ENCODE peak calls at places on chromosomes 2 and 18, in five cellular contexts. K is lower lobe of right lung, I is RWPE2, V is body of pancreas, M is upper lobe of right lung. U is an unnamed sample. For H3K4me1 and H3K9me3, the result is how much of the 10 kb centered on the place peaks cover.

GRCh38 chr18:56869189-56869777 is 218.1 kb downstream of the WDR7 start:
- ATAC-seq in V (peak), I (peak), M (peak), K (no peak), U (no peak)

GRCh38 chr2:147491491-147491890 is 353.3 kb upstream of the ACVR2A start:
- ATAC-seq in I (no peak), K (no peak), V (no peak), M (no peak), U (no peak)

GRCh38 chr2:11866358-11867335 is 120.2 kb downstream of the LPIN1 start:
- ATAC-seq in K (no peak), M (no peak), I (no peak), V (no peak), U (no peak)

GRCh38 chr2:74079522-74080341 is 68.0 kb downstream of the BOLA3 start:
- ATAC-seq in K (peak), M (peak), I (no peak), V (no peak), U (peak)

GRCh38 chr2:189570565-189570964 is 10.0 kb downstream of the SLC40A1 start:
- ATAC-seq in M (no peak), V (no peak), I (no peak), K (no peak), U (no peak)

GRCh38 chr2:41854227-41854626 is 193.6 kb upstream of the PKDCC start:
- ATAC-seq in I (peak), V (no peak), M (no peak), K (no peak), U (no peak)

GRCh38 chr2:129781749-129782617 is 197.5 kb upstream of the RAB6C start:
- ATAC-seq in V (no peak), K (no peak), M (no peak), I (peak), U (no peak)

GRCh38 chr2:241965931-241966412 is 96.4 kb downstream of the RTP5 start:
- ATAC-seq in V (peak), M (peak), K (peak), I (peak), U (peak)

GRCh38 chr2:204898928-204899640 is 353.8 kb downstream of the PARD3B start:
- ATAC-seq in M (no peak), I (no peak), V (no peak), K (no peak), U (no peak)

GRCh38 chr2:10475811-10476660 is 27.9 kb upstream of the ODC1 start:
- ATAC-seq in I (no peak), M (no peak), V (no peak), K (peak), U (no peak)

GRCh38 chr2:99879481-99879880 is 262.9 kb downstream of the AFF3 start:
- ATAC-seq in V (no peak), M (no peak), I (no peak), K (no peak), U (no peak)
- H3K4me1 ChIP-seq in V (under half), M (under half), I (under half), K (under half), U (under half)

GRCh38 chr18:35264409-35264808 is 23.6 kb downstream of the ZNF397 start:
- ATAC-seq in K (no peak), M (no peak), I (no peak), V (no peak), U (no peak)
- H3K9me3 ChIP-seq in K (under half), M (under half), I (under half), V (under half), U (under half)

GRCh38 chr2:55109219-55109891 is 59.1 kb upstream of the RTN4 start:
- ATAC-seq in I (peak), K (no peak), M (no peak), V (peak), U (no peak)
- H3K4me1 ChIP-seq in I (under half), K (under half), M (under half), V (under half), U (half or more)

GRCh38 chr18:14916181-14916580 is 168.2 kb downstream of the ANKRD30B start:
- ATAC-seq in K (no peak), V (no peak), M (no peak), I (no peak), U (no peak)

GRCh38 chr18:14914126-14914525 is 166.2 kb downstream of the ANKRD30B start:
- ATAC-seq in K (no peak), I (peak), V (peak), M (no peak), U (no peak)

GRCh38 chr18:14912967-14913366 is 165.0 kb downstream of the ANKRD30B start:
- ATAC-seq in V (no peak), K (no peak), M (no peak), I (no peak), U (no peak)

GRCh38 chr18:14916851-14917250 is 168.9 kb downstream of the ANKRD30B start:
- ATAC-seq in V (no peak), I (no peak), M (no peak), K (no peak), U (no peak)

GRCh38 chr18:14914771-14915170 is 166.8 kb downstream of the ANKRD30B start:
- ATAC-seq in K (no peak), V (no peak), M (no peak), I (no peak), U (no peak)
- H3K9me3 ChIP-seq in K (under half), V (under half), M (under half), I (under half), U (under half)

DNA sequence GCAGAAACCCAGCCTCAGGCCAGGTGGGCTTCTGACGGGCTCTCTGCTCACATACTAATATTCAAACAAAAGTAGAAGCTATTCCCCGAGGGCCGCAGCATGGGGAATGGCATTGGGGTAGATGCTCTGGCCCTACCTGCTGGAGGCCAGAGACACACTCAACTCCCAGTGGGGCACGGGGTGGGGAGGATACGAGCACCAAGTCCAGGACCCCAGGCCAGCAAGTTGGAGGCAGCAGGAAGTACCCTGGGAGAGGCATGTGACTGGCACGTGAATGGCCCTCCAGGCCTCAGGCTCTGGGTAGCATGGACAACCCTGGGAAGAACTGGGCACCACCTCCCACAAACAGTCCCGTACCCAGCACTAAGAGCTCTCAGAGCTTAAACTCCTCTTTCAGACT is 3.8 kb downstream of the DNMT3A start:
- ATAC-seq in I (no peak), K (no peak), M (no peak), V (no peak), U (no peak)
- H3K4me1 ChIP-seq in I (under half), K (under half), M (under half), V (under half), U (half or more)

DNA sequence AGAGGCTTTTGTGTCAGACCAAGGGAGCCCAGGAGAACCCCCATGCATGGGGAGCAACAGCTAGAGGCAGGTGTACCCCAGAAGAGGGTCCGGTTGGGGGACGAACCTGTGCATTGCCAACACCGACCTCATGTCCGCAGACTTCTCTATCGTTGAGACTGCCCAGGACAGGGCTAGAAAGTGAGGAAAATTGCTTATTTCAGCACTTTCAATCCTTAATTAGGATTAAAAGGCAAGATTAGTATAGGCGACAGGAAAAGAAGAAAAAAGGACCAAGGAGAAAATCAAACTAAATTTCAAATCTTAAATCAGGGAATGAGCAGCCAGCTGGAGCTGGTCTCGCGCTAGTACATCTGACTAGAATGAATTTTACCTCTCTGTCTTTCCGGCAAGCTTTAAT is 438.9 kb upstream of the SOX11 start:
- ATAC-seq in K (no peak), I (no peak), M (no peak), V (no peak), U (no peak)
- H3K9me3 ChIP-seq in K (under half), I (under half), M (under half), V (under half), U (under half)

U was measured in gastroesophageal sphincter.